ENCODE peak calls at places on chromosomes 3 and 15, in four cellular contexts. One of them, this sample, is unnamed.

GRCh38 chr3:149703474-149703873 is 45.6 kb upstream of the WWTR1 start:
- DNase-seq in A549: no peak
- DNase-seq in HepG2: no peak
- DNase-seq in H1: no peak
- DNase-seq in this sample: no peak

GRCh38 chr3:180749322-180749721 is 70.0 kb upstream of the CCDC39 start:
- DNase-seq in HepG2: no peak
- DNase-seq in H1: no peak
- DNase-seq in A549: no peak
- DNase-seq in this sample: no peak

GRCh38 chr3:71685686-71686085 is 39.5 kb downstream of the EIF4E3 start:
- DNase-seq in HepG2: no peak
- DNase-seq in H1: no peak
- DNase-seq in A549: no peak
- DNase-seq in this sample: no peak

GRCh38 chr3:58563386-58564035 is 13.7 kb downstream of the FAM107A start:
- DNase-seq in A549: peak; percentile 31
- DNase-seq in H1: no peak
- DNase-seq in HepG2: peak; percentile 53
- DNase-seq in this sample: no peak

GRCh38 chr3:127328391-127328790 is 40.5 kb upstream of the PRR20G start:
- DNase-seq in A549: no peak
- DNase-seq in HepG2: no peak
- DNase-seq in H1: no peak
- DNase-seq in this sample: no peak

GRCh38 chr3:46667657-46668056 is 25.8 kb downstream of the ALS2CL start:
- DNase-seq in HepG2: no peak
- DNase-seq in H1: no peak
- DNase-seq in A549: no peak
- DNase-seq in this sample: no peak

GRCh38 chr15:31367730-31368344 is 41.2 kb downstream of the KLF13 start:
- DNase-seq in A549: no peak
- DNase-seq in H1: no peak
- DNase-seq in HepG2: no peak
- DNase-seq in this sample: no peak

GRCh38 chr3:14861451-14862302 is 42.9 kb downstream of the FGD5 start:
- DNase-seq in A549: no peak
- DNase-seq in HepG2: no peak
- DNase-seq in H1: no peak
- DNase-seq in this sample: no peak

GRCh38 chr15:73677146-73677607 is 7.0 kb upstream of the CD276 start:
- DNase-seq in H1: peak; percentile 85
- DNase-seq in A549: peak; percentile 61
- DNase-seq in HepG2: peak; percentile 65
- DNase-seq in this sample: peak; percentile 57

GRCh38 chr3:33146791-33147445 is 33.1 kb downstream of the CRTAP start:
- DNase-seq in H1: no peak
- DNase-seq in A549: no peak
- DNase-seq in HepG2: no peak
- DNase-seq in this sample: no peak

GRCh38 chr3:7640787-7641186 is 779.9 kb downstream of the GRM7 start:
- DNase-seq in H1: no peak
- DNase-seq in HepG2: no peak
- DNase-seq in A549: no peak
- DNase-seq in this sample: no peak

GRCh38 chr15:59918994-59919951 is 84.8 kb upstream of the FOXB1 start:
- DNase-seq in A549: peak; percentile 47
- DNase-seq in H1: no peak
- DNase-seq in HepG2: no peak
- DNase-seq in this sample: no peak

GRCh38 chr15:100113351-100114075 is 228.3 kb downstream of the ADAMTS17 start:
- DNase-seq in A549: no peak
- DNase-seq in H1: no peak
- DNase-seq in HepG2: no peak
- DNase-seq in this sample: no peak

GRCh38 chr15:92580933-92581445 is 74.6 kb downstream of the FAM174B start:
- DNase-seq in A549: no peak
- DNase-seq in H1: no peak
- DNase-seq in HepG2: no peak
- DNase-seq in this sample: no peak

GRCh38 chr3:139355502-139355901 is 11.7 kb downstream of the MRPS22 start:
- DNase-seq in H1: no peak
- DNase-seq in A549: no peak
- DNase-seq in HepG2: no peak
- DNase-seq in this sample: no peak

GRCh38 chr15:68888419-68888818 is 41.9 kb upstream of the SPESP1 start:
- DNase-seq in HepG2: no peak
- DNase-seq in H1: no peak
- DNase-seq in A549: no peak
- DNase-seq in this sample: no peak

GRCh38 chr15:75051711-75052110 is 28.3 kb downstream of the PPCDC start:
- DNase-seq in A549: no peak
- DNase-seq in HepG2: no peak
- DNase-seq in H1: no peak
- DNase-seq in this sample: no peak

GRCh38 chr3:56758539-56758981 is 43.2 kb downstream of the ARHGEF3 start:
- DNase-seq in A549: peak; percentile 61
- DNase-seq in H1: no peak
- DNase-seq in HepG2: peak; percentile 86
- DNase-seq in this sample: no peak

GRCh38 chr3:193377591-193377990 is 962 bp downstream of the ATP13A5 start:
- DNase-seq in A549: no peak
- DNase-seq in H1: peak; percentile 38
- DNase-seq in HepG2: no peak
- DNase-seq in this sample: no peak

GRCh38 chr15:91561371-91562100 is 292.0 kb upstream of the SLCO3A1 start:
- DNase-seq in HepG2: no peak
- DNase-seq in H1: no peak
- DNase-seq in A549: peak; percentile 63
- DNase-seq in this sample: no peak

GRCh38 chr3:66382142-66382541 is 118.7 kb downstream of the LRIG1 start:
- DNase-seq in A549: no peak
- DNase-seq in HepG2: no peak
- DNase-seq in H1: peak; percentile 38
- DNase-seq in this sample: no peak

GRCh38 chr3:73029321-73029796 is 32.1 kb upstream of the EBLN2 start:
- DNase-seq in A549: peak; percentile 43
- DNase-seq in H1: no peak
- DNase-seq in HepG2: peak; percentile 53
- DNase-seq in this sample: peak; percentile 9

GRCh38 chr3:150184426-150185071 is 213.9 kb upstream of the PFN2 start:
- DNase-seq in HepG2: peak; percentile 68
- DNase-seq in H1: no peak
- DNase-seq in A549: peak; percentile 36
- DNase-seq in this sample: no peak

GRCh38 chr3:170724599-170724998 is 138.7 kb upstream of the SLC7A14 start:
- DNase-seq in HepG2: no peak
- DNase-seq in A549: no peak
- DNase-seq in H1: no peak
- DNase-seq in this sample: no peak

DNA sequence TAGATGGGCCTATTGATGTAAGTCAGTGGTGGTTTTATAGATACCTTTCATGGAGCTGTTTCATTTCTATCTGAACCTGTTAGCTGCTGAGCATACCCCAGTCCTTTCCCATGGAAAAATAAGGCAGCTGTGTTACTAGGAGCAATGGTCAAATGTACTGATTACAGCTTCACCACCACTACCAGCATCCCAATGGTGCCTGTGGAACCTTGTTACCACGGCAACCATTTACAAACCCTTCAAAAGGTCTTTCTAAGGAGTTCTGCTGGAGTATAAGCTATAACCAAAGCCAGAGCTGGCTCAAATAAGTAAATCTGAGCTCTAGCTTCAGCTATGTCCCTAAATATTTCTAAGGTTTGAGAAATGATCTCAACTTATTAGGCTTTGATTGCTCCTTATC is 133.4 kb upstream of the ACP3 start:
- DNase-seq in HepG2: no peak
- DNase-seq in A549: no peak
- DNase-seq in H1: no peak
- DNase-seq in this sample: no peak
- TF ChIP-seq RNF2 in HepG2: no peak
- TF ChIP-seq RNF2 in A549: no peak
- TF ChIP-seq RNF2 in H1: no peak
- TF ChIP-seq RNF2 in this sample: no peak

GRCh38 chr3:172142074-172143059 is 103.0 kb downstream of the FNDC3B start:
- DNase-seq in H1: no peak
- DNase-seq in A549: peak; percentile 84
- DNase-seq in HepG2: no peak
- DNase-seq in this sample: peak; percentile 19
- H3K4me1 ChIP-seq in H1: peaks cover 2% of the 10 kb centered on the region
- H3K4me1 ChIP-seq in A549: peaks cover 81% of the 10 kb centered on the region
- H3K4me1 ChIP-seq in HepG2: peaks cover 92% of the 10 kb centered on the region
- H3K4me1 ChIP-seq in this sample: peaks cover 5% of the 10 kb centered on the region

GRCh38 chr15:33587773-33588172 is 277.0 kb downstream of the RYR3 start:
- DNase-seq in HepG2: no peak
- DNase-seq in A549: peak; percentile 12
- DNase-seq in H1: no peak
- DNase-seq in this sample: no peak
- TF ChIP-seq RNF2 in HepG2: no peak
- TF ChIP-seq RNF2 in A549: no peak
- TF ChIP-seq RNF2 in H1: no peak
- TF ChIP-seq RNF2 in this sample: no peak

DNA sequence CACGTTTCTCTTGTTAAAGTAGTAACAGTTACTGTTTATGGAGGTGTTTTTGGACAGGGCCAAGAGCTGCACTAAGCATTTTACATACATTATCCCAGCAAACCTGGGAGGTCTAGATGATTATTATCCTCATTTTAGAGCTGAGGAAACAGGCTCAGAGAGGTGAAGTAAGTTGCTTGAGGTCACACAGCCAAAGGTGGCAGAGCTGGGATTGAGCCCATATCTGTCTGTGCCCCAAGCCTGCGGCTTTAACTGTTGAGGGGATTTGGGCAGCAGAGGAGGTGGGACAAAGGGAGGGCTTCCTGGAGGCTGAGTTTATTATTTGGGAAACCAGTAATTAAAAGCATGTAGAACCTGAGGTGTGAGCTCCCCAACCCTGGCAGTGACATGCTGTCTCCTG is 9.2 kb downstream of the SMAD6 start:
- DNase-seq in HepG2: no peak
- DNase-seq in A549: no peak
- DNase-seq in H1: no peak
- DNase-seq in this sample: no peak
- H3K4me1 ChIP-seq in HepG2: peaks cover 36% of the 10 kb centered on the region
- H3K4me1 ChIP-seq in A549: peaks cover 94% of the 10 kb centered on the region
- H3K4me1 ChIP-seq in H1: peaks cover 8% of the 10 kb centered on the region
- H3K4me1 ChIP-seq in this sample: peaks cover 18% of the 10 kb centered on the region

GRCh38 chr3:37686225-37686624 is 175.5 kb upstream of the CTDSPL start:
- DNase-seq in H1: no peak
- DNase-seq in HepG2: no peak
- DNase-seq in A549: no peak
- DNase-seq in this sample: no peak
- TF ChIP-seq RNF2 in H1: no peak
- TF ChIP-seq RNF2 in HepG2: no peak
- TF ChIP-seq RNF2 in A549: no peak
- TF ChIP-seq RNF2 in this sample: no peak

GRCh38 chr15:98727115-98728040 is 79.0 kb downstream of the IGF1R start:
- DNase-seq in HepG2: peak; percentile 89
- DNase-seq in H1: peak; percentile 73
- DNase-seq in A549: peak; percentile 93
- DNase-seq in this sample: no peak

GRCh38 chr15:98728107-98728810 is 79.9 kb downstream of the IGF1R start:
- DNase-seq in H1: no peak
- DNase-seq in A549: peak; percentile 22
- DNase-seq in HepG2: no peak
- DNase-seq in this sample: no peak

GRCh38 chr15:98724495-98724894 is 76.2 kb downstream of the IGF1R start:
- DNase-seq in A549: no peak
- DNase-seq in H1: no peak
- DNase-seq in HepG2: no peak
- DNase-seq in this sample: no peak

GRCh38 chr15:98724017-98724416 is 75.7 kb downstream of the IGF1R start:
- DNase-seq in A549: no peak
- DNase-seq in H1: no peak
- DNase-seq in HepG2: peak; percentile 56
- DNase-seq in this sample: no peak

DNA sequence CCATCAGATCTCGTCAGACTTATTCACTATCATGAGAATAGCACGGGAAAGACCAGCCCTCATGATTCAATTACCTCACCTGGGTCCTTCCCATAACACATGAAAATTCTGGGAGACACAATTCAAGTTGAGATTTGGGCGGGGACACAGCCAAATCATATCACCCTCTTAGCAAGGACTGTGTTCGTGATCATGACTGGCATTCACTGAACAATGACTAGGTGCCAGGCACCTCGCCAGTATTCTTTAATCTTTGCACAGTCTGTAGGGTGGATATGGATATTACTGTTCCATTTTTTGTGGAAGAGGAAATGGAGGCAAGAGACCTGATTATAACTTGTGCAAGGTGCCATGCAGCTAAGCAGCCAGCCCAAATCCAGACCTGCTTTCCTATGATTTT is 77.5 kb downstream of the IGF1R start:
- DNase-seq in H1: no peak
- DNase-seq in A549: no peak
- DNase-seq in HepG2: no peak
- DNase-seq in this sample: no peak
- H3K4me1 ChIP-seq in H1: peaks cover 5% of the 10 kb centered on the region
- H3K4me1 ChIP-seq in A549: peaks cover 97% of the 10 kb centered on the region
- H3K4me1 ChIP-seq in HepG2: peaks cover 98% of the 10 kb centered on the region
- H3K4me1 ChIP-seq in this sample: no peaks in the 10 kb centered on the region

DNA sequence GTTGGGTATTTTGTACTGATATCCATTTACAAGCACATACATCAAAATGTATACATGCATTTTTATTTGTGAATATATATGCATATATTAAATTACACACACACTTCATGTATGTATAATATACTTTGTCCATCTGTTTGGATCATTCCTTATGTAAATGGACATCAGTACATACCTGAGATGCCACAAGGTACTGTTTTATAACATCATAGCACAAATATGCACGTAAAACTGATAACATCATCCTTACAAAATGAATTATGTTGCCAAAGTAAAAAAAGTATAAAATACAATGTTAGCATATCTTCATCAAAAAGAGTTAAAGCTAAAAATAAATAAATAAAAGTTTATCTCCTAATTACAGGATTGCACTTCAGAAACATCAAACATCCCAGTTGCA is 634.8 kb upstream of the UBE2E2 start:
- DNase-seq in H1: no peak
- DNase-seq in HepG2: no peak
- DNase-seq in A549: no peak
- DNase-seq in this sample: no peak
- TF ChIP-seq RNF2 in H1: no peak
- TF ChIP-seq RNF2 in HepG2: no peak
- TF ChIP-seq RNF2 in A549: no peak
- TF ChIP-seq RNF2 in this sample: no peak

This sample was measured in K562.